ENCODE peak calls at places on chromosomes 1 and 21, in ten cellular contexts. One of them, this sample, is unnamed.

GRCh38 chr1:216812966-216813365 is 89.7 kb upstream of the ESRRG start:
- DNase-seq in neural crest cell: no peak
- DNase-seq in IMR-90: peak
- DNase-seq in cardiac muscle cell: no peak
- DNase-seq in AG10803: peak
- DNase-seq in nephron progenitor cell: no peak
- DNase-seq in fibroblast of gingiva: no peak
- DNase-seq in T-cell: no peak
- DNase-seq in NCI-H524: no peak
- DNase-seq in H54: no peak
- DNase-seq in this sample: no peak

GRCh38 chr1:243740255-243740999 is 109.6 kb downstream of the AKT3 start:
- DNase-seq in IMR-90: peak
- DNase-seq in nephron progenitor cell: no peak
- DNase-seq in fibroblast of gingiva: no peak
- DNase-seq in NCI-H524: no peak
- DNase-seq in T-cell: no peak
- DNase-seq in neural crest cell: no peak
- DNase-seq in cardiac muscle cell: no peak
- DNase-seq in AG10803: peak
- DNase-seq in H54: no peak
- DNase-seq in this sample: no peak

GRCh38 chr1:38735651-38736161 is 123.9 kb downstream of the RRAGC start:
- DNase-seq in H54: no peak
- DNase-seq in T-cell: no peak
- DNase-seq in nephron progenitor cell: no peak
- DNase-seq in fibroblast of gingiva: no peak
- DNase-seq in AG10803: peak
- DNase-seq in NCI-H524: no peak
- DNase-seq in neural crest cell: no peak
- DNase-seq in cardiac muscle cell: no peak
- DNase-seq in IMR-90: peak
- DNase-seq in this sample: no peak

GRCh38 chr1:2402420-2402819 is 9.9 kb downstream of the PEX10 start:
- DNase-seq in NCI-H524: no peak
- DNase-seq in T-cell: no peak
- DNase-seq in AG10803: no peak
- DNase-seq in IMR-90: no peak
- DNase-seq in nephron progenitor cell: no peak
- DNase-seq in neural crest cell: no peak
- DNase-seq in fibroblast of gingiva: no peak
- DNase-seq in H54: no peak
- DNase-seq in cardiac muscle cell: no peak
- DNase-seq in this sample: no peak

GRCh38 chr1:28815533-28815932 is 3.6 kb downstream of the OPRD1 start:
- DNase-seq in neural crest cell: no peak
- DNase-seq in T-cell: no peak
- DNase-seq in AG10803: no peak
- DNase-seq in NCI-H524: no peak
- DNase-seq in nephron progenitor cell: no peak
- DNase-seq in fibroblast of gingiva: no peak
- DNase-seq in H54: no peak
- DNase-seq in IMR-90: no peak
- DNase-seq in cardiac muscle cell: peak
- DNase-seq in this sample: no peak

GRCh38 chr1:64505232-64505943 is 35.5 kb downstream of the CACHD1 start:
- DNase-seq in neural crest cell: peak
- DNase-seq in nephron progenitor cell: peak
- DNase-seq in NCI-H524: peak
- DNase-seq in fibroblast of gingiva: no peak
- DNase-seq in AG10803: no peak
- DNase-seq in cardiac muscle cell: peak
- DNase-seq in IMR-90: no peak
- DNase-seq in H54: peak
- DNase-seq in T-cell: peak
- DNase-seq in this sample: no peak

GRCh38 chr1:181112071-181112929 is 23.8 kb downstream of the IER5 start:
- DNase-seq in T-cell: no peak
- DNase-seq in H54: peak
- DNase-seq in NCI-H524: no peak
- DNase-seq in cardiac muscle cell: no peak
- DNase-seq in IMR-90: peak
- DNase-seq in nephron progenitor cell: no peak
- DNase-seq in AG10803: peak
- DNase-seq in fibroblast of gingiva: peak
- DNase-seq in neural crest cell: no peak
- DNase-seq in this sample: no peak

GRCh38 chr1:109877320-109877771 is 33.3 kb upstream of the CSF1 start:
- DNase-seq in IMR-90: peak
- DNase-seq in cardiac muscle cell: peak
- DNase-seq in H54: peak
- DNase-seq in fibroblast of gingiva: peak
- DNase-seq in nephron progenitor cell: peak
- DNase-seq in neural crest cell: no peak
- DNase-seq in T-cell: no peak
- DNase-seq in NCI-H524: no peak
- DNase-seq in AG10803: peak
- DNase-seq in this sample: no peak

GRCh38 chr1:6519491-6519934 is 28.0 kb upstream of the PLEKHG5 start:
- DNase-seq in H54: no peak
- DNase-seq in T-cell: no peak
- DNase-seq in nephron progenitor cell: no peak
- DNase-seq in IMR-90: no peak
- DNase-seq in cardiac muscle cell: no peak
- DNase-seq in fibroblast of gingiva: peak
- DNase-seq in neural crest cell: no peak
- DNase-seq in NCI-H524: no peak
- DNase-seq in AG10803: peak
- DNase-seq in this sample: no peak

GRCh38 chr1:233144434-233144833 is 151.1 kb downstream of the PCNX2 start:
- DNase-seq in AG10803: no peak
- DNase-seq in NCI-H524: no peak
- DNase-seq in cardiac muscle cell: no peak
- DNase-seq in IMR-90: peak
- DNase-seq in T-cell: no peak
- DNase-seq in neural crest cell: no peak
- DNase-seq in fibroblast of gingiva: peak
- DNase-seq in H54: no peak
- DNase-seq in nephron progenitor cell: no peak
- DNase-seq in this sample: no peak

GRCh38 chr1:162716123-162716522 is 74.4 kb upstream of the HSD17B7 start:
- DNase-seq in nephron progenitor cell: no peak
- DNase-seq in NCI-H524: no peak
- DNase-seq in AG10803: no peak
- DNase-seq in IMR-90: no peak
- DNase-seq in fibroblast of gingiva: no peak
- DNase-seq in neural crest cell: no peak
- DNase-seq in H54: no peak
- DNase-seq in T-cell: no peak
- DNase-seq in cardiac muscle cell: no peak
- DNase-seq in this sample: no peak

GRCh38 chr1:42963378-42964005 is 4.8 kb upstream of the SLC2A1 start:
- DNase-seq in neural crest cell: no peak
- DNase-seq in IMR-90: peak
- DNase-seq in T-cell: no peak
- DNase-seq in cardiac muscle cell: no peak
- DNase-seq in NCI-H524: no peak
- DNase-seq in AG10803: peak
- DNase-seq in H54: no peak
- DNase-seq in fibroblast of gingiva: peak
- DNase-seq in nephron progenitor cell: no peak
- DNase-seq in this sample: no peak

GRCh38 chr1:44775930-44776748 is 799 bp downstream of the RPS8 start:
- DNase-seq in nephron progenitor cell: no peak
- DNase-seq in H54: no peak
- DNase-seq in T-cell: peak
- DNase-seq in AG10803: peak
- DNase-seq in fibroblast of gingiva: no peak
- DNase-seq in cardiac muscle cell: peak
- DNase-seq in NCI-H524: no peak
- DNase-seq in IMR-90: no peak
- DNase-seq in neural crest cell: no peak
- DNase-seq in this sample: no peak

GRCh38 chr21:37645848-37646247 is 270.4 kb downstream of the KCNJ6 start:
- DNase-seq in IMR-90: no peak
- DNase-seq in nephron progenitor cell: no peak
- DNase-seq in H54: no peak
- DNase-seq in cardiac muscle cell: no peak
- DNase-seq in neural crest cell: no peak
- DNase-seq in fibroblast of gingiva: no peak
- DNase-seq in T-cell: no peak
- DNase-seq in AG10803: no peak
- DNase-seq in NCI-H524: no peak
- DNase-seq in this sample: no peak

GRCh38 chr1:168373869-168374268 is 93.2 kb downstream of the TBX19 start:
- DNase-seq in T-cell: no peak
- DNase-seq in neural crest cell: no peak
- DNase-seq in H54: no peak
- DNase-seq in nephron progenitor cell: no peak
- DNase-seq in IMR-90: no peak
- DNase-seq in AG10803: no peak
- DNase-seq in fibroblast of gingiva: no peak
- DNase-seq in NCI-H524: no peak
- DNase-seq in cardiac muscle cell: no peak
- DNase-seq in this sample: no peak

GRCh38 chr1:37158113-37158749 is 123.9 kb upstream of the GRIK3 start:
- DNase-seq in fibroblast of gingiva: no peak
- DNase-seq in H54: no peak
- DNase-seq in nephron progenitor cell: no peak
- DNase-seq in cardiac muscle cell: no peak
- DNase-seq in AG10803: no peak
- DNase-seq in IMR-90: no peak
- DNase-seq in NCI-H524: no peak
- DNase-seq in T-cell: no peak
- DNase-seq in neural crest cell: no peak
- DNase-seq in this sample: no peak

GRCh38 chr1:81670286-81670685 is 130.4 kb upstream of the ADGRL2 start:
- DNase-seq in NCI-H524: no peak
- DNase-seq in AG10803: peak
- DNase-seq in fibroblast of gingiva: peak
- DNase-seq in H54: peak
- DNase-seq in neural crest cell: no peak
- DNase-seq in IMR-90: peak
- DNase-seq in T-cell: no peak
- DNase-seq in cardiac muscle cell: peak
- DNase-seq in nephron progenitor cell: no peak
- DNase-seq in this sample: no peak

GRCh38 chr1:35554261-35555211 is 2.7 kb downstream of the KIAA0319L start:
- DNase-seq in AG10803: no peak
- DNase-seq in NCI-H524: no peak
- DNase-seq in fibroblast of gingiva: no peak
- DNase-seq in nephron progenitor cell: no peak
- DNase-seq in IMR-90: no peak
- DNase-seq in T-cell: no peak
- DNase-seq in neural crest cell: no peak
- DNase-seq in cardiac muscle cell: no peak
- DNase-seq in H54: no peak
- DNase-seq in this sample: no peak

GRCh38 chr1:208298593-208299233 is 54.5 kb upstream of the PLXNA2 start:
- DNase-seq in neural crest cell: no peak
- DNase-seq in IMR-90: no peak
- DNase-seq in NCI-H524: peak
- DNase-seq in fibroblast of gingiva: no peak
- DNase-seq in AG10803: no peak
- DNase-seq in T-cell: no peak
- DNase-seq in H54: no peak
- DNase-seq in nephron progenitor cell: no peak
- DNase-seq in cardiac muscle cell: no peak
- DNase-seq in this sample: peak

GRCh38 chr1:180837025-180837424 is 75.7 kb upstream of the KIAA1614 start:
- DNase-seq in fibroblast of gingiva: no peak
- DNase-seq in neural crest cell: no peak
- DNase-seq in IMR-90: no peak
- DNase-seq in H54: no peak
- DNase-seq in AG10803: no peak
- DNase-seq in nephron progenitor cell: no peak
- DNase-seq in cardiac muscle cell: no peak
- DNase-seq in NCI-H524: no peak
- DNase-seq in T-cell: no peak
- DNase-seq in this sample: no peak

GRCh38 chr1:61645476-61645875 is 79.5 kb downstream of the TM2D1 start:
- DNase-seq in IMR-90: no peak
- DNase-seq in AG10803: no peak
- DNase-seq in fibroblast of gingiva: no peak
- DNase-seq in cardiac muscle cell: no peak
- DNase-seq in H54: no peak
- DNase-seq in NCI-H524: no peak
- DNase-seq in nephron progenitor cell: no peak
- DNase-seq in T-cell: no peak
- DNase-seq in neural crest cell: no peak
- DNase-seq in this sample: no peak

GRCh38 chr1:77010937-77011336 is 143.7 kb downstream of the ST6GALNAC5 start:
- DNase-seq in AG10803: no peak
- DNase-seq in H54: no peak
- DNase-seq in cardiac muscle cell: no peak
- DNase-seq in neural crest cell: no peak
- DNase-seq in nephron progenitor cell: no peak
- DNase-seq in IMR-90: no peak
- DNase-seq in NCI-H524: no peak
- DNase-seq in fibroblast of gingiva: no peak
- DNase-seq in T-cell: no peak
- DNase-seq in this sample: no peak

GRCh38 chr1:94481473-94481933 is 60.1 kb downstream of the F3 start:
- DNase-seq in nephron progenitor cell: peak
- DNase-seq in AG10803: peak
- DNase-seq in cardiac muscle cell: peak
- DNase-seq in fibroblast of gingiva: peak
- DNase-seq in H54: peak
- DNase-seq in neural crest cell: peak
- DNase-seq in NCI-H524: peak
- DNase-seq in T-cell: peak
- DNase-seq in IMR-90: peak
- DNase-seq in this sample: no peak

GRCh38 chr1:104765115-104765514 is 1015.4 kb downstream of the AMY1C start:
- DNase-seq in NCI-H524: no peak
- DNase-seq in T-cell: no peak
- DNase-seq in fibroblast of gingiva: peak
- DNase-seq in cardiac muscle cell: no peak
- DNase-seq in AG10803: no peak
- DNase-seq in H54: no peak
- DNase-seq in IMR-90: no peak
- DNase-seq in nephron progenitor cell: no peak
- DNase-seq in neural crest cell: no peak
- DNase-seq in this sample: no peak

GRCh38 chr21:33162436-33162921 is 67.3 kb upstream of the IFNAR2 start:
- DNase-seq in neural crest cell: no peak
- DNase-seq in T-cell: no peak
- DNase-seq in nephron progenitor cell: no peak
- DNase-seq in H54: no peak
- DNase-seq in cardiac muscle cell: no peak
- DNase-seq in fibroblast of gingiva: no peak
- DNase-seq in IMR-90: no peak
- DNase-seq in NCI-H524: peak
- DNase-seq in AG10803: no peak
- DNase-seq in this sample: no peak

GRCh38 chr21:27346041-27346448 is 379.2 kb upstream of the ADAMTS5 start:
- DNase-seq in cardiac muscle cell: no peak
- DNase-seq in NCI-H524: no peak
- DNase-seq in AG10803: peak
- DNase-seq in T-cell: no peak
- DNase-seq in nephron progenitor cell: no peak
- DNase-seq in IMR-90: peak
- DNase-seq in neural crest cell: no peak
- DNase-seq in H54: peak
- DNase-seq in fibroblast of gingiva: peak
- DNase-seq in this sample: no peak

GRCh38 chr1:58570817-58571216 is 6.2 kb downstream of the TACSTD2 start:
- DNase-seq in IMR-90: no peak
- DNase-seq in fibroblast of gingiva: no peak
- DNase-seq in AG10803: no peak
- DNase-seq in NCI-H524: no peak
- DNase-seq in cardiac muscle cell: no peak
- DNase-seq in neural crest cell: no peak
- DNase-seq in H54: no peak
- DNase-seq in T-cell: no peak
- DNase-seq in nephron progenitor cell: no peak
- DNase-seq in this sample: no peak

GRCh38 chr1:17009706-17010105 is 2.0 kb downstream of the ATP13A2 start:
- DNase-seq in cardiac muscle cell: no peak
- DNase-seq in H54: no peak
- DNase-seq in IMR-90: no peak
- DNase-seq in T-cell: no peak
- DNase-seq in fibroblast of gingiva: no peak
- DNase-seq in AG10803: no peak
- DNase-seq in NCI-H524: no peak
- DNase-seq in neural crest cell: no peak
- DNase-seq in nephron progenitor cell: no peak
- DNase-seq in this sample: no peak